ENCODE peak calls at places on chromosomes 5 and 9, in ten cellular contexts. Y is IMR-90; O is upper lobe of right lung; H is lower lobe of right lung; N is tibial nerve; T is naive thymus-derived CD4-positive, alpha-beta T cell; X is mesendoderm; D is stomach; R is uterus; W is PC-3. F is an unnamed sample.

GRCh38 chr5:132094393-132095076 is 20.9 kb downstream of the CSF2 start:
- DNase-seq in D (no peak), N (no peak), H (peak; percentile 26), R (no peak), W (peak; percentile 95), O (no peak), T (no peak), X (no peak), Y (peak; percentile 99), F (no peak)

GRCh38 chr5:147763791-147764525 is 18.6 kb downstream of the JAKMIP2 start:
- DNase-seq in R (no peak), O (no peak), H (no peak), X (peak; percentile 24), W (peak; percentile 40), D (no peak), T (no peak), Y (peak; percentile 7), N (no peak), F (no peak)

GRCh38 chr5:98769006-98769255 is 4.5 kb upstream of the RGMB start:
- DNase-seq in N (peak; percentile 63), T (peak; percentile 34), X (no peak), W (peak; percentile 46), H (peak; percentile 56), R (no peak), O (peak; percentile 73), Y (no peak), D (peak; percentile 57), F (no peak)

GRCh38 chr9:33124716-33125378 is 42.3 kb downstream of the B4GALT1 start:
- DNase-seq in R (no peak), Y (no peak), N (no peak), T (no peak), D (no peak), O (no peak), H (no peak), X (no peak), W (no peak), F (no peak)

GRCh38 chr5:126624534-126624933 is 23.8 kb downstream of the PHAX start:
- DNase-seq in N (no peak), D (no peak), W (peak; percentile 66), X (peak; percentile 62), H (no peak), R (no peak), T (no peak), O (no peak), Y (peak; percentile 94), F (no peak)

GRCh38 chr5:153551537-153552079 is 61.1 kb downstream of the GRIA1 start:
- DNase-seq in D (no peak), X (peak; percentile 89), W (peak; percentile 70), O (no peak), T (no peak), N (peak; percentile 22), R (no peak), Y (peak; percentile 95), H (no peak), F (no peak)

GRCh38 chr9:114291064-114291474 is 31.8 kb upstream of the ORM1 start:
- DNase-seq in X (peak; percentile 71), O (peak; percentile 84), D (peak; percentile 81), N (peak; percentile 84), W (peak; percentile 75), R (peak; percentile 82), T (peak; percentile 62), Y (peak; percentile 67), H (peak; percentile 77), F (peak; percentile 36)

GRCh38 chr5:153523831-153524230 is 33.4 kb downstream of the GRIA1 start:
- DNase-seq in T (no peak), W (no peak), R (no peak), O (no peak), N (peak; percentile 27), D (no peak), H (no peak), Y (peak; percentile 65), X (no peak), F (no peak)

GRCh38 chr5:163496286-163496685 is 9.1 kb upstream of the MAT2B start:
- DNase-seq in D (no peak), N (no peak), W (peak; percentile 19), X (no peak), R (no peak), O (no peak), T (no peak), Y (peak; percentile 47), H (no peak), F (no peak)

GRCh38 chr5:114450516-114450909 is 88.6 kb downstream of the KCNN2 start:
- DNase-seq in H (no peak), D (no peak), Y (peak; percentile 8), O (no peak), R (no peak), X (peak; percentile 9), T (no peak), N (peak; percentile 33), W (peak; percentile 33), F (no peak)

GRCh38 chr9:34989056-34989945 is at the start of gene DNAJB5:
- DNase-seq in O (peak; percentile 98), D (peak; percentile 99), W (peak; percentile 95), N (peak; percentile 99), X (peak; percentile 100), Y (peak; percentile 100), H (peak; percentile 98), T (peak; percentile 96), R (peak; percentile 99), F (peak; percentile 98)
- H3K4me1 ChIP-seq in O (peaks cover 17% of the 10 kb centered on the region), D (peaks cover 53% of the 10 kb centered on the region), W (peaks cover 30% of the 10 kb centered on the region), N (peaks cover 37% of the 10 kb centered on the region), X (peaks cover 19% of the 10 kb centered on the region), Y (peaks cover 33% of the 10 kb centered on the region), H (peaks cover 38% of the 10 kb centered on the region), T (peaks cover 37% of the 10 kb centered on the region), R (peaks cover 6% of the 10 kb centered on the region), F (peaks cover 20% of the 10 kb centered on the region)

GRCh38 chr9:129496187-129497063 is 124.5 kb downstream of the C9orf50 start:
- DNase-seq in W (peak; percentile 81), R (peak; percentile 95), O (peak; percentile 97), T (peak; percentile 57), Y (peak; percentile 91), N (peak; percentile 95), H (peak; percentile 95), D (peak; percentile 96), X (peak; percentile 98), F (peak; percentile 95)

GRCh38 chr9:129495422-129496186 is 125.3 kb downstream of the C9orf50 start:
- DNase-seq in X (peak; percentile 98), Y (peak; percentile 84), R (peak; percentile 97), W (peak; percentile 75), T (peak; percentile 69), D (peak; percentile 96), O (peak; percentile 97), H (peak; percentile 96), N (peak; percentile 94), F (peak; percentile 85)

GRCh38 chr9:129497837-129498450 is 123.0 kb downstream of the C9orf50 start:
- DNase-seq in R (peak; percentile 45), N (no peak), O (peak; percentile 69), T (no peak), X (no peak), D (no peak), Y (no peak), H (no peak), W (no peak), F (no peak)

GRCh38 chr9:129498451-129499376 is 122.2 kb downstream of the C9orf50 start:
- DNase-seq in H (no peak), Y (no peak), W (no peak), O (no peak), X (no peak), T (no peak), R (no peak), D (no peak), N (no peak), F (no peak)

DNA sequence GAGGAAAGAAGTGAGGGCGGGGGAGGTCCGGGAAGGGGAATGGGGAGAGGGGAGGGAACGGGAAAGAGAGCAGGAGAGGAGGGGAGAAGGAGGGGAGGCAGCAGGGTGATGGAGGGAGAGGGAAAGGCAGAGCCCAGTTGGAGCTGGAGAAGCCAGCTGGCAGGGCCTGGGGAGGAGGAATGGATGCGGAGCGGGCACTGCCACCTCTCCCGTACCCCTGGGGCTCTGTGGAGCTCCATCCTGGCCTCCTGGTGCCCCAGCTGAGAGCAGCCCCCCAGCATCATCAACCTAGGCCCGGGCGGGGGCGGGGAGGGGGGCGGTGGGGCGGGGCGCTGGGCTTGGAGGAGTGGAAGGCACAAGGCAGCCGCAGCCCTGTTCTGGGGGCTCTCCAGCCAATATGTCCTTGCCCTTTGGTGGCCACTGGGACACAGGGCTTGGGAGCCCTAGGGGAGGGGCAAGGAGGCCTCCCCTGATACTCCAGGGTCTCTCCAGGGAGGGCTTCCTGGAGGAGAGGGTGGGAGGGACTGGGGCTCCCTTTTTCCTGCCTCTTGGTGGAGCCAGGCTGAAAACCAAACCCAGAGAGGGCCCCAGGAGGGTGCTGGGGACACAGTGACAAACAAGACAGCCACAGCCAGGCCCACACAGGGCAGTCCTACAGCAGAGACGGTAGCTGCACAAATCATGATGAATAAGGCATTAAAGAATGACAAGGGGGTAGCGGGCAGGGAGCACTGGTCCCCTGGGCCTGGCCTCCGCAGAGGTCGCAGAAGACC is 123.7 kb downstream of the C9orf50 start:
- DNase-seq in T (no peak), W (no peak), N (no peak), X (no peak), Y (no peak), H (no peak), R (peak; percentile 69), O (peak; percentile 71), D (no peak), F (no peak)
- H3K4me1 ChIP-seq in T (peaks cover 18% of the 10 kb centered on the region), W (peaks cover 20% of the 10 kb centered on the region), N (peaks cover 42% of the 10 kb centered on the region), X (peaks cover 19% of the 10 kb centered on the region), Y (peaks cover 40% of the 10 kb centered on the region), H (peaks cover 64% of the 10 kb centered on the region), R (peaks cover 4% of the 10 kb centered on the region), O (peaks cover 41% of the 10 kb centered on the region), D (peaks cover 70% of the 10 kb centered on the region), F (peaks cover 79% of the 10 kb centered on the region)

DNA sequence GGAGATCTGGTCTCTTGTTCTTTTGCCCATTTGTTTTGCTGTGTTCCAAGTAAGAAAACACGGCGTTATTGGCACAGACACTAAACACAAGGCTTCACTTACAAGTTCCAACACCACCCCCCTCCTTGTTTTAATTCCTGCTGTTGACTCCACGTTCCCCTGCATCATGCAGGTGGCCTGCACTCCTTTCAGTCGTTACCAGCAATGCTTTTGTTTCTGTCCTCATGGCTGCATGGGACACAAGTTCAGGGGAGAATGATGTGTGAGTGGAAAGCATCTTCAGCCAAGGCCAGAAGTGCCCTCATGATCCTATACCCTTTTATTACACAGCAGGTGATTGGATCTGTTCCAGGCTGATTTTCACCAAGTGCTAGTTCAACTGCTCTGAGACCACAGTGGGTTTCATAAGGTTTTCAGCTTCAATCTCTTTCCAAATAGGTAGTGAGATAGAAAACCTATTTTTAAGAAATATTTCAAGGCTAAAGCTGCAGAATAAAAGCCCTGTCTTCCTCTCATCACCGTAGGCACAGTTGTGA is 609.1 kb downstream of the IRX1 start:
- DNase-seq in W (no peak), H (no peak), X (no peak), N (no peak), D (no peak), R (no peak), T (no peak), Y (no peak), O (no peak), F (no peak)
- H3K4me1 ChIP-seq in W (no peaks in the 10 kb centered on the region), H (no peaks in the 10 kb centered on the region), X (peaks cover 9% of the 10 kb centered on the region), N (peaks cover 7% of the 10 kb centered on the region), D (no peaks in the 10 kb centered on the region), R (no peaks in the 10 kb centered on the region), T (no peaks in the 10 kb centered on the region), Y (no peaks in the 10 kb centered on the region), O (peaks cover 4% of the 10 kb centered on the region), F (no peaks in the 10 kb centered on the region)

DNA sequence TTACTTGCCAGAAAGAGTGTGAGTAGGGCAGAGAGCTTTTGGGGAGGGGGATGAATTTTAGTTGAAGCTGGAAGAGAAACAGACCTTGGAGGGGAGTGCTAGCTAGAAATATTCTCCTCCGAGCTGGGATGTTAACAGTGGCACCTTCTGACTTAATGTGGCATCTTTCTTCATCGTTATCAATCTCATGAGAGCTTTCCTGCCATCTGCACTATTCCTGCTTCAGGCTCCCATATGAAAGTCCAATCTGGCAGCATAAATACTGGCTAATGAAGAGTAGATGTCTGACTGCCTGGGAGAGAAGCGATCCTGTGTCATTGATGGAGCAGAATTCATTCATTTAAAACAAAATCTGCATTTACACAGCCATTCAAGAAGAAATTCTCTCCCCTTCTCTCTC is 284.5 kb downstream of the TMEM38B start:
- DNase-seq in X (no peak), R (no peak), W (no peak), D (no peak), N (no peak), H (no peak), O (no peak), T (no peak), Y (no peak), F (no peak)
- H3K4me1 ChIP-seq in X (peaks cover 10% of the 10 kb centered on the region), R (no peaks in the 10 kb centered on the region), W (no peaks in the 10 kb centered on the region), D (no peaks in the 10 kb centered on the region), N (no peaks in the 10 kb centered on the region), H (no peaks in the 10 kb centered on the region), O (no peaks in the 10 kb centered on the region), T (no peaks in the 10 kb centered on the region), Y (no peaks in the 10 kb centered on the region), F (no peaks in the 10 kb centered on the region)